ENCODE peak calls at places on chromosomes 6 and 20, in seven cellular contexts. M is fibroblast of the aortic adventitia, P is Peyer's patch, I is anterior cingulate cortex, X is GM06990, H is SJSA1, E is kidney. B is an unnamed sample.
A peak's percentile ranks its signal among the peaks of the same experiment; 100 is the strongest.

GRCh38 chr6:119284861-119285521 is 64.6 kb downstream of the MAN1A1 start:
- DNase-seq in M (no peak), P (no peak), I (no peak), X (no peak), H (no peak), E (no peak), B (no peak)

GRCh38 chr20:32465092-32465900 is 107.2 kb downstream of the ASXL1 start:
- DNase-seq in M (peak; percentile 73), P (no peak), I (no peak), X (no peak), H (peak; percentile 97), E (peak; percentile 96), B (peak; percentile 91)

GRCh38 chr6:42142118-42142835 is at the start of gene C6orf132:
- DNase-seq in M (no peak), P (no peak), I (no peak), X (no peak), H (no peak), E (peak; percentile 93), B (peak; percentile 86)

GRCh38 chr6:37005061-37005810 is at the start of gene FGD2:
- DNase-seq in M (no peak), P (peak; percentile 83), I (no peak), X (peak; percentile 84), H (no peak), E (no peak), B (no peak)

GRCh38 chr6:42539135-42539534 is 24.7 kb upstream of the UBR2 start:
- DNase-seq in M (no peak), P (no peak), I (no peak), X (no peak), H (no peak), E (no peak), B (no peak)

GRCh38 chr6:17851001-17851719 is 136.3 kb downstream of the KIF13A start:
- DNase-seq in M (peak; percentile 70), P (no peak), I (no peak), X (no peak), H (no peak), E (no peak), B (no peak)

GRCh38 chr6:155224031-155224451 is 39.8 kb upstream of the CLDN20 start:
- DNase-seq in M (peak; percentile 77), P (no peak), I (no peak), X (peak; percentile 70), H (peak; percentile 57), E (no peak), B (no peak)

GRCh38 chr20:53940883-53941546 is 129.4 kb downstream of the BCAS1 start:
- DNase-seq in M (peak; percentile 87), P (no peak), I (no peak), X (no peak), H (peak; percentile 86), E (no peak), B (no peak)

GRCh38 chr20:19715986-19716385 is 42.1 kb upstream of the RIN2 start:
- DNase-seq in M (no peak), P (no peak), I (no peak), X (no peak), H (no peak), E (no peak), B (no peak)

GRCh38 chr6:169324661-169325459 is 71.2 kb upstream of the THBS2 start:
- DNase-seq in M (no peak), P (no peak), I (no peak), X (no peak), H (no peak), E (no peak), B (no peak)

GRCh38 chr6:20706293-20707165 is 172.3 kb downstream of the CDKAL1 start:
- DNase-seq in M (peak; percentile 35), P (no peak), I (no peak), X (no peak), H (no peak), E (no peak), B (no peak)

GRCh38 chr6:130587778-130588520 is 222.1 kb downstream of the TMEM200A start:
- DNase-seq in M (peak; percentile 92), P (no peak), I (no peak), X (no peak), H (no peak), E (no peak), B (no peak)

GRCh38 chr20:60224914-60225313 is 266.7 kb downstream of the CDH26 start:
- DNase-seq in M (peak; percentile 11), P (no peak), I (no peak), X (no peak), H (no peak), E (no peak), B (no peak)

GRCh38 chr6:107591346-107591745 is 101.4 kb downstream of the SOBP start:
- DNase-seq in M (no peak), P (no peak), I (no peak), X (no peak), H (no peak), E (no peak), B (no peak)

B was measured in colonic mucosa.